ENCODE peak calls at places on chromosome 2, in eight cellular contexts. P, A, W, U, K, C, E and O are unnamed samples.

GRCh38 chr2:48906640-48907039 is 151.1 kb upstream of the LHCGR start:
- DNase-seq in P (peak; percentile 7), A (no peak), W (no peak), U (no peak), K (no peak), C (no peak), E (no peak), O (no peak)

GRCh38 chr2:233867993-233868532 is at the start of gene MSL3B:
- DNase-seq in P (no peak), A (peak; percentile 42), W (peak; percentile 70), U (peak; percentile 75), K (no peak), C (no peak), E (peak; percentile 46), O (no peak)

GRCh38 chr2:46471-47345 is at the start of gene FAM110C:
- DNase-seq in P (peak; percentile 26), A (no peak), W (no peak), U (peak; percentile 93), K (no peak), C (no peak), E (peak; percentile 94), O (peak; percentile 66)

GRCh38 chr2:75464348-75464946 is 96.3 kb downstream of the EVA1A start:
- DNase-seq in P (no peak), A (peak; percentile 52), W (peak; percentile 61), U (no peak), K (peak; percentile 5), C (peak; percentile 36), E (no peak), O (no peak)

GRCh38 chr2:158255257-158255656 is 153.6 kb downstream of the UPP2 start:
- DNase-seq in P (no peak), A (no peak), W (no peak), U (no peak), K (no peak), C (no peak), E (no peak), O (no peak)

GRCh38 chr2:219957815-219958214 is 330.4 kb downstream of the SLC4A3 start:
- DNase-seq in P (no peak), A (no peak), W (no peak), U (no peak), K (no peak), C (no peak), E (no peak), O (no peak)

GRCh38 chr2:124978597-124978996 is 953.5 kb downstream of the CNTNAP5 start:
- DNase-seq in P (no peak), A (no peak), W (no peak), U (no peak), K (no peak), C (no peak), E (no peak), O (no peak)

GRCh38 chr2:2157400-2157799 is 173.7 kb downstream of the MYT1L start:
- DNase-seq in P (no peak), A (no peak), W (no peak), U (no peak), K (no peak), C (no peak), E (no peak), O (no peak)

GRCh38 chr2:24638568-24638967 is 147.5 kb downstream of the NCOA1 start:
- DNase-seq in P (no peak), A (no peak), W (no peak), U (no peak), K (no peak), C (no peak), E (no peak), O (no peak)

GRCh38 chr2:44877417-44877816 is 64.1 kb upstream of the SIX3 start:
- DNase-seq in P (no peak), A (no peak), W (no peak), U (no peak), K (no peak), C (no peak), E (no peak), O (no peak)

GRCh38 chr2:124024491-124025348 is at the start of gene CNTNAP5:
- DNase-seq in P (peak; percentile 34), A (no peak), W (no peak), U (peak; percentile 82), K (no peak), C (no peak), E (no peak), O (peak; percentile 48)

GRCh38 chr2:44934962-44935853 is 6.3 kb upstream of the SIX3 start:
- DNase-seq in P (no peak), A (no peak), W (no peak), U (no peak), K (no peak), C (no peak), E (no peak), O (no peak)

GRCh38 chr2:64391459-64391858 is 62.5 kb upstream of the LGALSL start:
- DNase-seq in P (no peak), A (no peak), W (no peak), U (no peak), K (no peak), C (no peak), E (peak; percentile 71), O (no peak)

GRCh38 chr2:230902180-230902899 is 22.7 kb downstream of the GPR55 start:
- DNase-seq in P (no peak), A (peak; percentile 76), W (no peak), U (peak; percentile 67), K (peak; percentile 52), C (peak; percentile 67), E (no peak), O (no peak)

GRCh38 chr2:142290931-142291330 is 160.1 kb upstream of the LRP1B start:
- DNase-seq in P (no peak), A (no peak), W (no peak), U (no peak), K (no peak), C (no peak), E (no peak), O (no peak)

DNA sequence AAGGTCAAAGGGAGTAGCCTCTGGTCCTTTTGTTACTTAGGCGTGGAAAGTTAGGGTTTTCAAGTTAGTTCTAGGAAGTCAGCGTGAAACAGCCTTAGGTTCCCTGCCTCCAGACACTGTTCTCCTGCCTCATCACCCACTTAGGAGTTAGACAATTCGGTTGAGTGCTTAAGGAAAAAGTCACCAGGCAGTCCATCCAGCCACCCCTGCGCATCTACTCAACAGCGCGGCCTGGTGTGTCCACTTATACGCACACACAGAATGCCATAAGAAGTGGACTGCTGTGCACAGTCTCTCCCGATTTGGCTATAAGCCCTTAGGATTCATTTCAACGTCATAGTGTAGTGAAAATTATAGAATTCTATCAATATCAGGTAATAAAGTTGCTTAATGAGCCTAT is 470.8 kb upstream of the TNP1 start:
- DNase-seq in P (no peak), A (no peak), W (no peak), U (no peak), K (no peak), C (no peak), E (no peak), O (no peak)
- H3K27ac ChIP-seq in P (peak overlapping the region; percentile 74), A (peak overlapping the region; percentile 95), W (no peak overlapping the region), U (no peak overlapping the region), K (no peak overlapping the region), C (no peak overlapping the region), E (peak overlapping the region; percentile 79), O (no peak overlapping the region)

GRCh38 chr2:109611467-109612095 is 2.2 kb downstream of the SEPTIN10 start:
- DNase-seq in P (no peak), A (peak; percentile 96), W (peak; percentile 50), U (no peak), K (no peak), C (no peak), E (peak; percentile 35), O (no peak)

GRCh38 chr2:109613922-109614714 is at the start of the genes SEPTIN10 and SOWAHC:
- DNase-seq in P (peak; percentile 96), A (peak; percentile 99), W (peak; percentile 99), U (peak; percentile 99), K (no peak), C (no peak), E (peak; percentile 92), O (peak; percentile 93)

GRCh38 chr2:109612991-109613921 is 510 bp downstream of the SEPTIN10 start:
- DNase-seq in P (peak; percentile 76), A (peak; percentile 61), W (peak; percentile 72), U (no peak), K (no peak), C (no peak), E (peak; percentile 39), O (no peak)

GRCh38 chr2:109607766-109608165 is 6.0 kb downstream of the SEPTIN10 start:
- DNase-seq in P (no peak), A (peak; percentile 50), W (peak; percentile 11), U (no peak), K (no peak), C (no peak), E (peak; percentile 59), O (no peak)

GRCh38 chr2:109609352-109610024 is 4.3 kb downstream of the SEPTIN10 start:
- DNase-seq in P (no peak), A (peak; percentile 69), W (peak; percentile 82), U (no peak), K (no peak), C (no peak), E (peak; percentile 50), O (no peak)
- H3K4me3 ChIP-seq in P (peak overlapping the region; percentile 16), A (peak overlapping the region; percentile 5), W (peak overlapping the region; percentile 30), U (no peak overlapping the region), K (no peak overlapping the region), C (no peak overlapping the region), E (peak overlapping the region; percentile 45), O (no peak overlapping the region)

GRCh38 chr2:237315170-237315880 is 98.6 kb downstream of the COL6A3 start:
- DNase-seq in P (peak; percentile 91), A (peak; percentile 98), W (peak; percentile 60), U (peak; percentile 83), K (no peak), C (no peak), E (no peak), O (peak; percentile 35)
- TF ChIP-seq CTCF in P (peak; percentile 32), A (peak; percentile 45), W (no peak), U (peak; percentile 24), K (no peak), C (no peak), E (no peak), O (no peak)

GRCh38 chr2:20484034-20484617 is 37.3 kb downstream of the RHOB start:
- DNase-seq in P (no peak), A (no peak), W (no peak), U (no peak), K (no peak), C (no peak), E (no peak), O (no peak)
- H3K27ac ChIP-seq in P (peak overlapping the region; percentile 37), A (no peak overlapping the region), W (no peak overlapping the region), U (no peak overlapping the region), K (no peak overlapping the region), C (no peak overlapping the region), E (no peak overlapping the region), O (peak overlapping the region; percentile 68)